ENCODE peak calls at places on chromosomes 6 and 20, in seven cellular contexts. One of them, this sample, is unnamed.

GRCh38 chr20:37904008-37904675 is 1.2 kb downstream of the VSTM2L start:
- DNase-seq in HCT116: no peak
- DNase-seq in SK-N-SH: no peak
- DNase-seq in HepG2: no peak
- DNase-seq in H1: no peak
- DNase-seq in K562: no peak
- DNase-seq in GM12878: no peak
- DNase-seq in this sample: no peak

GRCh38 chr20:40603057-40603651 is 85.9 kb downstream of the MAFB start:
- DNase-seq in HCT116: no peak
- DNase-seq in SK-N-SH: no peak
- DNase-seq in HepG2: no peak
- DNase-seq in H1: no peak
- DNase-seq in K562: no peak
- DNase-seq in GM12878: no peak
- DNase-seq in this sample: no peak

GRCh38 chr6:27871919-27872633 is 40.1 kb downstream of the OR2B2 start:
- DNase-seq in HCT116: no peak
- DNase-seq in SK-N-SH: peak; percentile 91
- DNase-seq in HepG2: no peak
- DNase-seq in H1: no peak
- DNase-seq in K562: no peak
- DNase-seq in GM12878: peak; percentile 99
- DNase-seq in this sample: peak; percentile 99

GRCh38 chr6:80440496-80441160 is 334.2 kb downstream of the BCKDHB start:
- DNase-seq in HCT116: no peak
- DNase-seq in SK-N-SH: no peak
- DNase-seq in HepG2: no peak
- DNase-seq in H1: no peak
- DNase-seq in K562: no peak
- DNase-seq in GM12878: no peak
- DNase-seq in this sample: no peak

GRCh38 chr6:92495246-92495645 is 924.1 kb downstream of the EPHA7 start:
- DNase-seq in HCT116: no peak
- DNase-seq in SK-N-SH: no peak
- DNase-seq in HepG2: no peak
- DNase-seq in H1: no peak
- DNase-seq in K562: no peak
- DNase-seq in GM12878: no peak
- DNase-seq in this sample: no peak

GRCh38 chr6:130054725-130055124 is 36.3 kb downstream of the L3MBTL3 start:
- DNase-seq in HCT116: no peak
- DNase-seq in SK-N-SH: no peak
- DNase-seq in HepG2: no peak
- DNase-seq in H1: no peak
- DNase-seq in K562: no peak
- DNase-seq in GM12878: no peak
- DNase-seq in this sample: no peak

GRCh38 chr20:32053648-32054047 is 1.6 kb downstream of the HCK start:
- DNase-seq in HCT116: no peak
- DNase-seq in SK-N-SH: no peak
- DNase-seq in HepG2: no peak
- DNase-seq in H1: no peak
- DNase-seq in K562: no peak
- DNase-seq in GM12878: no peak
- DNase-seq in this sample: no peak

GRCh38 chr20:15362849-15363248 is 1025.4 kb upstream of the FLRT3 start:
- DNase-seq in HCT116: no peak
- DNase-seq in SK-N-SH: no peak
- DNase-seq in HepG2: no peak
- DNase-seq in H1: no peak
- DNase-seq in K562: no peak
- DNase-seq in GM12878: no peak
- DNase-seq in this sample: no peak

GRCh38 chr6:140486468-140487361 is 1112.3 kb upstream of the CITED2 start:
- DNase-seq in HCT116: no peak
- DNase-seq in SK-N-SH: no peak
- DNase-seq in HepG2: no peak
- DNase-seq in H1: no peak
- DNase-seq in K562: no peak
- DNase-seq in GM12878: no peak
- DNase-seq in this sample: no peak

GRCh38 chr20:38809942-38810341 is 4.4 kb downstream of the PPP1R16B start:
- DNase-seq in HCT116: no peak
- DNase-seq in SK-N-SH: no peak
- DNase-seq in HepG2: no peak
- DNase-seq in H1: no peak
- DNase-seq in K562: no peak
- DNase-seq in GM12878: no peak
- DNase-seq in this sample: no peak

GRCh38 chr6:788058-788457 is 95.1 kb upstream of the EXOC2 start:
- DNase-seq in HCT116: no peak
- DNase-seq in SK-N-SH: no peak
- DNase-seq in HepG2: no peak
- DNase-seq in H1: no peak
- DNase-seq in K562: no peak
- DNase-seq in GM12878: no peak
- DNase-seq in this sample: no peak

GRCh38 chr6:107418118-107418517 is 41.2 kb downstream of the PDSS2 start:
- DNase-seq in HCT116: no peak
- DNase-seq in SK-N-SH: no peak
- DNase-seq in HepG2: peak; percentile 11
- DNase-seq in H1: no peak
- DNase-seq in K562: no peak
- DNase-seq in GM12878: no peak
- DNase-seq in this sample: no peak

DNA sequence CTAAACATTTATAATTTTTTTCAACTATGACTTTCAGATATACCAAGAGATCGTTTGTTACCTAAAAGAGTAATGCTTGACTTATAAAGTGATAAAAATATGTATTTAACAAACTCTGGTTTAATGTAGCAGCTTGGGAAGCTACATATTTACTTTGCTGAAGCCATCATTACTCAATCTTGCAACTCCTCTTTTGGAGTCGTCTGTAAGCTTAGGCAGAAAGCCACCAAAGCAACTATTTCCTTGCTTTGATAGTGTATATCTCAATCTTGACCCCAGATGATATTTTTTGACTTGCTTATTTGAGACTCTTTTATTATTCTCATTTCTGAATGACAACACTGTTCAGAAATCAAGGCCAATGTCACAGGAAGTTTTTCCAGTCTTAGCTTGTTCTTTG is 182.9 kb downstream of the SAMD5 start:
- DNase-seq in HCT116: no peak
- DNase-seq in SK-N-SH: no peak
- DNase-seq in HepG2: no peak
- DNase-seq in H1: no peak
- DNase-seq in K562: no peak
- DNase-seq in GM12878: no peak
- DNase-seq in this sample: no peak
- TF ChIP-seq CTCF in HCT116: no peak
- TF ChIP-seq CTCF in SK-N-SH: no peak
- TF ChIP-seq CTCF in HepG2: no peak
- TF ChIP-seq CTCF in H1: no peak
- TF ChIP-seq CTCF in K562: no peak
- TF ChIP-seq CTCF in GM12878: no peak
- TF ChIP-seq CTCF in this sample: no peak

GRCh38 chr6:56798163-56798562 is 155.5 kb upstream of the DST start:
- DNase-seq in HCT116: no peak
- DNase-seq in SK-N-SH: no peak
- DNase-seq in HepG2: no peak
- DNase-seq in H1: no peak
- DNase-seq in K562: no peak
- DNase-seq in GM12878: no peak
- DNase-seq in this sample: no peak
- H2AFZ ChIP-seq in HCT116: no peak overlapping the region
- H2AFZ ChIP-seq in SK-N-SH: no peak overlapping the region
- H2AFZ ChIP-seq in HepG2: no peak overlapping the region
- H2AFZ ChIP-seq in H1: no peak overlapping the region
- H2AFZ ChIP-seq in K562: no peak overlapping the region
- H2AFZ ChIP-seq in GM12878: no peak overlapping the region
- H2AFZ ChIP-seq in this sample: no peak overlapping the region

GRCh38 chr6:79071547-79071946 is 6.5 kb downstream of the PHIP start:
- DNase-seq in HCT116: no peak
- DNase-seq in SK-N-SH: no peak
- DNase-seq in HepG2: no peak
- DNase-seq in H1: no peak
- DNase-seq in K562: no peak
- DNase-seq in GM12878: no peak
- DNase-seq in this sample: no peak
- TF ChIP-seq MAX in HCT116: no peak
- TF ChIP-seq MAX in SK-N-SH: no peak
- TF ChIP-seq MAX in HepG2: no peak
- TF ChIP-seq MAX in H1: no peak
- TF ChIP-seq MAX in K562: no peak
- TF ChIP-seq MAX in GM12878: no peak
- TF ChIP-seq MAX in this sample: no peak

DNA sequence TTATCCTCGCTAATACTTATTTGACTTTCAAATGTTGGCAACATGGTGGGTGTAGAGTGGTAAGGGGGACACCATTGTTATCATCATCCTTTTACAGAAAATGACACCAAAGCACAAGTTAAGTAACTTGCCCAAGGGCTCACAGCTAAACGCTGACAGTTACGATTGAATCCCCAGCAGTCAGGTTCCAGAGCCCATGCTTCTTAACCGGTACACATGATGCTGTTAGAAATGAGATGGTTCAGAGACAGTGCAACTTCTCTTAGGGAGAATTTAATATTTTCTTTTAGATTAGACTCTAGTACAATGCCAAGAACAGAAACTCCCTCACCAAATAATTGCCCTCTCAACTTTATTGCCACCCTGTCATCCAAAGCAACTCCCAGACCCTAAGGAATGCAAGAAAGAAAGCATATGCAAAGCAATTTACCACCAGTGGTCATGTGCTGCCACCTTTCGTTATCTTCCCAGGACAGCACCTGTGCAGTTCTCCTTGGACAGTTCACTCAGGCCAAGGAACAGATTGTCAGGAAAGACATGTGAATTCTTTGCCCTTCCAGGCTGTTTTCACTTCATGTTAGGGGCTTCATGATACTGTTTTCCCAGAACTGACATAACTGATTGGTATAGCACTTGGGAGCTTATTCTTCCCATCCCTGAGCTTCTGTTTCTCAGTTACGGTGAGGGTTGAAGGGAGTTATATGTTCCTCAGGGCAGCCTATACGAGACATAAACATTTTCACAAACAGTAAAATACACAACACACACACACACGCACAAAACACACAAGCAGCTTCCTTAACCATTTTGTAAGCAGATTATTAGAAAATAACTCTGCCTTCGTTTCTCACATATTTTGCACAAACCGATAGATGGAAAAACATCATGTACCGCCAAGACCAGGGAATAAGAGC is 5.1 kb downstream of the HLA-DMA start:
- DNase-seq in HCT116: peak; percentile 48
- DNase-seq in SK-N-SH: peak; percentile 21
- DNase-seq in HepG2: peak; percentile 58
- DNase-seq in H1: peak; percentile 15
- DNase-seq in K562: no peak
- DNase-seq in GM12878: peak; percentile 56
- DNase-seq in this sample: peak; percentile 58
- TF ChIP-seq CTCF in HCT116: peak; percentile 64
- TF ChIP-seq CTCF in SK-N-SH: peak; percentile 61
- TF ChIP-seq CTCF in HepG2: peak; percentile 91
- TF ChIP-seq CTCF in H1: peak; percentile 60
- TF ChIP-seq CTCF in K562: peak; percentile 77
- TF ChIP-seq CTCF in GM12878: peak; percentile 69
- TF ChIP-seq CTCF in this sample: peak; percentile 34

GRCh38 chr6:19995575-19996257 is 158.5 kb downstream of the ID4 start:
- DNase-seq in HCT116: no peak
- DNase-seq in SK-N-SH: no peak
- DNase-seq in HepG2: no peak
- DNase-seq in H1: no peak
- DNase-seq in K562: peak; percentile 26
- DNase-seq in GM12878: no peak
- DNase-seq in this sample: no peak

GRCh38 chr6:19997104-19997503 is 159.9 kb downstream of the ID4 start:
- DNase-seq in HCT116: no peak
- DNase-seq in SK-N-SH: no peak
- DNase-seq in HepG2: no peak
- DNase-seq in H1: no peak
- DNase-seq in K562: no peak
- DNase-seq in GM12878: no peak
- DNase-seq in this sample: no peak

GRCh38 chr6:19994909-19995308 is 157.7 kb downstream of the ID4 start:
- DNase-seq in HCT116: no peak
- DNase-seq in SK-N-SH: no peak
- DNase-seq in HepG2: no peak
- DNase-seq in H1: no peak
- DNase-seq in K562: no peak
- DNase-seq in GM12878: no peak
- DNase-seq in this sample: no peak

GRCh38 chr6:20001286-20001685 is 164.1 kb downstream of the ID4 start:
- DNase-seq in HCT116: no peak
- DNase-seq in SK-N-SH: no peak
- DNase-seq in HepG2: no peak
- DNase-seq in H1: no peak
- DNase-seq in K562: no peak
- DNase-seq in GM12878: no peak
- DNase-seq in this sample: no peak

GRCh38 chr6:19999319-20000191 is 162.4 kb downstream of the ID4 start:
- DNase-seq in HCT116: peak; percentile 36
- DNase-seq in SK-N-SH: no peak
- DNase-seq in HepG2: no peak
- DNase-seq in H1: no peak
- DNase-seq in K562: peak; percentile 77
- DNase-seq in GM12878: peak; percentile 25
- DNase-seq in this sample: no peak
- H2AFZ ChIP-seq in HCT116: no peak overlapping the region
- H2AFZ ChIP-seq in SK-N-SH: no peak overlapping the region
- H2AFZ ChIP-seq in HepG2: no peak overlapping the region
- H2AFZ ChIP-seq in H1: no peak overlapping the region
- H2AFZ ChIP-seq in K562: peak overlapping the region; percentile 95
- H2AFZ ChIP-seq in GM12878: peak overlapping the region; percentile 65
- H2AFZ ChIP-seq in this sample: no peak overlapping the region

DNA sequence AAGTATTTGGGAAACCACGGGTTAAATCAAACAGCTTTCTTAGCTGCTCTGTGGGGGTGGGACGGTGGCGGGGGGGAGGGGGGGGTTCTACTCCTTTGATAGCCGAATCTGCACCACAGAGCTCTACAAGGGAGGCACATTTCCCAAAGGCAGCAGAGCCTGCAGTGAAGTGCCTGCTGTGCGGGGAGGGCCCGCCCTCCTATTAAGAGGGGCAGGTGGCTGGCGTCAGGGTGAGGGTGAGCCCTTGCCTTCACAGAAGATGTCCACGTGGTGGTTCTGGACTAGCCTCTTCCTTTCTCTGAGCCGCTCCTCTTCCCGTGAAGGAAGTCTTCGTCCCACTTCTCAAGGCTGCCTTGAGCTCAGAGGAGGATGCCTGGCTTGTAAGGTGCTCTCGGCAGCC is 174.9 kb upstream of the THBS2 start:
- DNase-seq in HCT116: no peak
- DNase-seq in SK-N-SH: no peak
- DNase-seq in HepG2: no peak
- DNase-seq in H1: no peak
- DNase-seq in K562: no peak
- DNase-seq in GM12878: no peak
- DNase-seq in this sample: no peak
- TF ChIP-seq MAX in HCT116: no peak
- TF ChIP-seq MAX in SK-N-SH: no peak
- TF ChIP-seq MAX in HepG2: no peak
- TF ChIP-seq MAX in H1: peak; percentile 80
- TF ChIP-seq MAX in K562: no peak
- TF ChIP-seq MAX in GM12878: no peak
- TF ChIP-seq MAX in this sample: no peak